ENCODE peak calls at places on chromosomes 13 and 19, in five cellular contexts. B, K, C, P and F are unnamed samples.

GRCh38 chr19:37251308-37252229 is 33.6 kb downstream of the ZNF383 start:
- DNase-seq in P (peak), K (no peak), B (peak), C (peak), F (peak)

GRCh38 chr13:108425056-108425455 is 155.5 kb downstream of the TNFSF13B start:
- DNase-seq in P (no peak), K (no peak), C (peak), B (no peak), F (no peak)

GRCh38 chr19:12885749-12886706 is 973 bp downstream of the KLF1 start:
- DNase-seq in K (no peak), P (no peak), C (no peak), B (no peak), F (no peak)

GRCh38 chr19:45952691-45953505 is 20.8 kb downstream of the NOVA2 start:
- DNase-seq in B (peak), K (peak), P (peak), C (peak), F (peak)

GRCh38 chr19:6074709-6075403 is 35.4 kb downstream of the RFX2 start:
- DNase-seq in B (no peak), K (no peak), C (no peak), P (no peak), F (no peak)

GRCh38 chr13:66400292-66400691 is 829.8 kb downstream of the PCDH9 start:
- DNase-seq in C (no peak), B (no peak), P (no peak), K (no peak), F (no peak)

GRCh38 chr13:33642374-33643065 is 175.4 kb upstream of the RFC3 start:
- DNase-seq in K (no peak), P (peak), C (peak), B (peak), F (peak)

GRCh38 chr13:50244913-50245574 is 229.8 kb downstream of the KCNRG start:
- DNase-seq in C (peak), P (peak), K (no peak), B (no peak), F (peak)

GRCh38 chr19:2352121-2352520 is 7.9 kb upstream of the TMPRSS9 start:
- DNase-seq in P (no peak), K (no peak), B (no peak), C (no peak), F (no peak)

GRCh38 chr19:39195755-39196154 is 1.0 kb upstream of the NCCRP1 start:
- DNase-seq in P (no peak), K (no peak), C (no peak), B (no peak), F (no peak)

GRCh38 chr13:73338389-73338788 is 279.6 kb downstream of the KLF5 start:
- DNase-seq in C (peak), K (no peak), P (peak), B (no peak), F (peak)

GRCh38 chr19:6956573-6956972 is 64.7 kb downstream of the MBD3L2B start:
- DNase-seq in C (no peak), B (no peak), K (no peak), P (no peak), F (no peak)

GRCh38 chr19:16043156-16043757 is 33.0 kb upstream of the TPM4 start:
- DNase-seq in P (no peak), K (no peak), B (no peak), C (no peak), F (no peak)

GRCh38 chr13:85693889-85694511 is 105.2 kb downstream of the SLITRK6 start:
- DNase-seq in C (peak), B (no peak), P (no peak), K (no peak), F (no peak)

GRCh38 chr19:45677351-45678230 is 9.6 kb downstream of the GIPR start:
- DNase-seq in B (peak), K (peak), C (peak), P (peak), F (peak)

GRCh38 chr19:42693760-42694350 is 46.4 kb downstream of the PSG3 start:
- DNase-seq in C (peak), P (peak), K (peak), B (no peak), F (peak)

GRCh38 chr19:53467503-53468262 is at the start of gene ZNF813:
- DNase-seq in C (peak), B (peak), K (peak), P (peak), F (peak)

GRCh38 chr19:48510421-48511268 is 990 bp downstream of the LMTK3 start:
- DNase-seq in K (peak), C (peak), B (peak), P (peak), F (peak)

GRCh38 chr13:21338156-21338555 is 120.9 kb downstream of the ZDHHC20 start:
- DNase-seq in K (no peak), C (no peak), P (no peak), B (no peak), F (no peak)

GRCh38 chr13:80340643-80341097 is 256 bp downstream of the SPRY2 start:
- DNase-seq in C (peak), P (peak), K (no peak), B (no peak), F (peak)

GRCh38 chr13:76953921-76954320 is 5.6 kb downstream of the ACOD1 start:
- DNase-seq in C (no peak), P (no peak), B (no peak), K (no peak), F (no peak)

GRCh38 chr13:21567714-21568113 is 36.3 kb downstream of the MICU2 start:
- DNase-seq in C (no peak), K (no peak), B (no peak), P (no peak), F (peak)

GRCh38 chr19:1251233-1251502 is 2.8 kb downstream of the MIDN start:
- DNase-seq in K (no peak), B (peak), P (peak), C (peak), F (peak)

GRCh38 chr19:40689339-40690049 is 957 bp downstream of the NUMBL start:
- DNase-seq in C (peak), P (peak), B (no peak), K (no peak), F (peak)

GRCh38 chr13:28313579-28313978 is 175.2 kb downstream of the PAN3 start:
- DNase-seq in B (no peak), P (peak), C (no peak), K (no peak), F (peak)
- TF ChIP-seq CTCF in B (no peak), P (peak), C (no peak), K (no peak), F (peak)

GRCh38 chr19:29211562-29212416 is 1.2 kb downstream of the UQCRFS1 start:
- DNase-seq in B (peak), C (no peak), P (peak), K (no peak), F (peak)
- H3K4me3 ChIP-seq in B (peak), C (peak), P (peak), K (peak), F (peak)

GRCh38 chr13:24625324-24625723 is 54.9 kb upstream of the ATP12A start:
- DNase-seq in C (no peak), P (no peak), K (no peak), B (no peak), F (peak)

GRCh38 chr13:24625870-24626419 is 54.3 kb upstream of the ATP12A start:
- DNase-seq in B (no peak), P (no peak), K (no peak), C (no peak), F (no peak)

GRCh38 chr13:24627864-24628418 is 52.3 kb upstream of the ATP12A start:
- DNase-seq in K (no peak), C (no peak), B (no peak), P (no peak), F (no peak)

GRCh38 chr13:24626449-24626848 is 53.8 kb upstream of the ATP12A start:
- DNase-seq in K (no peak), C (no peak), B (no peak), P (no peak), F (no peak)

DNA sequence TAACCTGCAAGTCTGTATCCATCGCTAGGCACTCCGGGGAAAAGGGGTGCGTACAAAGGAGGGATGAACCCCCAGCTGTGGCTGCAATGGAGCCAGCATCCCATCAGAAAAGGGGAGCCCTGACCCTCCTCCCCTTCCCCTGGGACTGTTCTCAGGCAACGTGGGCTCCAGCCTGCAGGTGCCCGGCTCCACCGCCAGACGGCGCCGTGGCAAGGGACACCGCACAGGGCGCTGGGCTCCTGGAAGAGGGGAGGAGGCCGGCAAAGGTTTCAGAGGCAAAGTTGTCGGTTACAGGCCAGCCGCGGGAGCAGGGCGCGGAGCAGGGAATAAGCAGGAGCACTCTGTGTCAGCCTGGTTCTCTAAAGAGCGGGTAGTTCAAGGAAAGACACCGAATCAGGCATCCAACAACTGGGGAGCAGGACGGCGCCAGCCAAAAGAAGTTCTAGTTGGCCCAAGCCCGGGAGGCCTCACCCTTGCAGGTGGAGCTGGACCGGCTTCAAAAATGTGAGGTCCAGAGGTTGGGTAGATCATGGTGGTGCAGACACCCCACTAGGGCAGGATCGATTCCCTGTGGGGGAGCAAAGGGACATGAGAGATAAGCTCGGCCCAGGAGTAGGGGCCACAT is 53.0 kb upstream of the ATP12A start:
- DNase-seq in P (peak), K (no peak), B (no peak), C (no peak), F (no peak)
- TF ChIP-seq CTCF in P (peak), K (peak), B (peak), C (peak), F (peak)

GRCh38 chr13:41462427-41462826 is 5.1 kb downstream of the RGCC start:
- DNase-seq in K (no peak), P (no peak), C (no peak), B (no peak), F (no peak)

GRCh38 chr13:41463823-41464602 is 6.7 kb downstream of the RGCC start:
- DNase-seq in C (no peak), K (no peak), B (peak), P (no peak), F (no peak)

GRCh38 chr13:41465965-41466364 is 8.6 kb downstream of the RGCC start:
- DNase-seq in B (no peak), P (no peak), C (no peak), K (no peak), F (no peak)

GRCh38 chr13:41467546-41467945 is 10.2 kb downstream of the RGCC start:
- DNase-seq in B (no peak), K (no peak), C (no peak), P (no peak), F (no peak)

DNA sequence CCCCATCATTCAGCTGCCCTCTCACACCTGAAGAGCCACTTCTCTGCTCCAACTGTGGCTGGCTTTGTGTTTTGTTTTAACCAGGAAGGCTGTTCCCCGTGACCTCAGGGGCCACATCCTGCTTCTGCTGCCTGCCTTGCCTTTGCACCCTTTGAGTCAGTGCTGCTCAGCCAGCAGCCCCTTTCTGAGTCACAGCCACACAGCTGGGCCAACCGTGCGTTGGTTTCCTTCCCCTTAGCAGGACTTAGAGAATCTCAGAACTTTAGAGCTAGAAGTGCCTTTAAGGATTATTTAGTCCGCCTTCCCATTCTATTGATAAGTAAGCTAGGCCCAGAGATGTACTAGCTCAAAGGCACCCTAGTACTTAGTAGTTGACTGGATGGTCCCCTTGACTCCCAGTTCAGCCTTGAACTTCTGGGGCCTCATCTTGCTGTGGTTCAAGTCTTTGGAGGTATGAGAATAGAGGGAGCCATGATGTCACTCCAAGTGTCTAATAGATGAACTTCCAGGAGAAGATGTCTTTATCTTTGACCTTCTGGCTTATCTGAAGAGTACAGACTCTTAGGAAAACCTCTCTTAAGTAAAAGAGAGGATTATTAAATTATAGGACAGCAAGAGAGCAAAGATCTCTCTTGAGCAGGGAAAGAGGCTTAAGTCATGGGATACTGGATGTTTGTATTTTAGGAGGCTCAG is 8.0 kb downstream of the RGCC start:
- DNase-seq in P (peak), B (peak), C (peak), K (peak), F (peak)
- H3K4me3 ChIP-seq in P (no peak), B (no peak), C (no peak), K (no peak), F (no peak)